ENCODE peak calls at places on chromosomes 5 and 9, in four cellular contexts. One of them, this sample, is unnamed.

GRCh38 chr5:88665750-88666215 is 217.2 kb downstream of the MEF2C start:
- DNase-seq in endothelial cell of umbilical vein: no peak
- DNase-seq in A549: no peak
- DNase-seq in HepG2: no peak
- DNase-seq in this sample: peak

GRCh38 chr5:40871177-40871576 is 30.0 kb downstream of the CARD6 start:
- DNase-seq in A549: no peak
- DNase-seq in endothelial cell of umbilical vein: no peak
- DNase-seq in HepG2: no peak
- DNase-seq in this sample: no peak

GRCh38 chr5:124677376-124677998 is 69.0 kb downstream of the ZNF608 start:
- DNase-seq in endothelial cell of umbilical vein: peak
- DNase-seq in A549: no peak
- DNase-seq in HepG2: no peak
- DNase-seq in this sample: no peak

GRCh38 chr9:27784999-27785713 is 211.9 kb upstream of the C9orf72 start:
- DNase-seq in endothelial cell of umbilical vein: no peak
- DNase-seq in HepG2: no peak
- DNase-seq in A549: no peak
- DNase-seq in this sample: no peak

GRCh38 chr5:43110606-43111170 is 10.0 kb upstream of the ZNF131 start:
- DNase-seq in HepG2: peak
- DNase-seq in endothelial cell of umbilical vein: no peak
- DNase-seq in A549: peak
- DNase-seq in this sample: no peak

GRCh38 chr5:151758141-151758429 is 346 bp downstream of the ATOX1 start:
- DNase-seq in endothelial cell of umbilical vein: no peak
- DNase-seq in HepG2: no peak
- DNase-seq in A549: no peak
- DNase-seq in this sample: no peak

GRCh38 chr9:80555782-80556325 is 984.1 kb downstream of the TLE4 start:
- DNase-seq in A549: no peak
- DNase-seq in endothelial cell of umbilical vein: no peak
- DNase-seq in HepG2: no peak
- DNase-seq in this sample: no peak

GRCh38 chr5:180825768-180826525 is 23.3 kb upstream of the MGAT1 start:
- DNase-seq in HepG2: peak
- DNase-seq in endothelial cell of umbilical vein: peak
- DNase-seq in A549: no peak
- DNase-seq in this sample: no peak

GRCh38 chr5:8923516-8923915 is 622.4 kb downstream of the SEMA5A start:
- DNase-seq in A549: no peak
- DNase-seq in HepG2: no peak
- DNase-seq in endothelial cell of umbilical vein: no peak
- DNase-seq in this sample: no peak

GRCh38 chr9:82540175-82540574 is 522.8 kb downstream of the RASEF start:
- DNase-seq in HepG2: no peak
- DNase-seq in A549: no peak
- DNase-seq in endothelial cell of umbilical vein: no peak
- DNase-seq in this sample: no peak

GRCh38 chr9:124045076-124045829 is 33.7 kb downstream of the LHX2 start:
- DNase-seq in HepG2: no peak
- DNase-seq in endothelial cell of umbilical vein: peak
- DNase-seq in A549: no peak
- DNase-seq in this sample: peak

GRCh38 chr9:70165006-70165602 is 93.7 kb upstream of the SMC5 start:
- DNase-seq in endothelial cell of umbilical vein: no peak
- DNase-seq in A549: no peak
- DNase-seq in HepG2: no peak
- DNase-seq in this sample: no peak

GRCh38 chr5:159883522-159883950 is 32.7 kb upstream of the ADRA1B start:
- DNase-seq in endothelial cell of umbilical vein: no peak
- DNase-seq in A549: no peak
- DNase-seq in HepG2: no peak
- DNase-seq in this sample: no peak

GRCh38 chr5:105903069-105903468 is 1767.7 kb downstream of the EFNA5 start:
- DNase-seq in endothelial cell of umbilical vein: no peak
- DNase-seq in A549: no peak
- DNase-seq in HepG2: no peak
- DNase-seq in this sample: no peak

GRCh38 chr5:1246711-1247431 is 21.7 kb downstream of the SLC6A18 start:
- DNase-seq in HepG2: peak
- DNase-seq in A549: peak
- DNase-seq in endothelial cell of umbilical vein: peak
- DNase-seq in this sample: peak

GRCh38 chr5:98110270-98110669 is 663.2 kb upstream of the RGMB start:
- DNase-seq in endothelial cell of umbilical vein: peak
- DNase-seq in A549: no peak
- DNase-seq in HepG2: no peak
- DNase-seq in this sample: no peak

GRCh38 chr5:142175461-142176142 is 67.0 kb downstream of the NDFIP1 start:
- DNase-seq in A549: no peak
- DNase-seq in endothelial cell of umbilical vein: no peak
- DNase-seq in HepG2: no peak
- DNase-seq in this sample: no peak

GRCh38 chr5:88729476-88730182 is 153.4 kb downstream of the MEF2C start:
- DNase-seq in HepG2: peak
- DNase-seq in endothelial cell of umbilical vein: peak
- DNase-seq in A549: peak
- DNase-seq in this sample: peak

GRCh38 chr9:112032733-112033132 is 136.1 kb downstream of the UGCG start:
- DNase-seq in A549: no peak
- DNase-seq in endothelial cell of umbilical vein: no peak
- DNase-seq in HepG2: no peak
- DNase-seq in this sample: no peak

GRCh38 chr9:122261469-122261881 is 3.2 kb downstream of the RBM18 start:
- DNase-seq in HepG2: peak
- DNase-seq in A549: peak
- DNase-seq in endothelial cell of umbilical vein: peak
- DNase-seq in this sample: peak

GRCh38 chr5:68740204-68740910 is 353.5 kb upstream of the SLC30A5 start:
- DNase-seq in HepG2: no peak
- DNase-seq in endothelial cell of umbilical vein: no peak
- DNase-seq in A549: no peak
- DNase-seq in this sample: peak

GRCh38 chr9:108963459-108964143 is 29.4 kb downstream of the ABITRAM start:
- DNase-seq in endothelial cell of umbilical vein: peak
- DNase-seq in A549: no peak
- DNase-seq in HepG2: no peak
- DNase-seq in this sample: no peak

GRCh38 chr5:103436661-103437060 is 125.9 kb downstream of the NUDT12 start:
- DNase-seq in endothelial cell of umbilical vein: no peak
- DNase-seq in HepG2: no peak
- DNase-seq in A549: no peak
- DNase-seq in this sample: no peak

GRCh38 chr5:51652980-51653379 is 269.7 kb downstream of the ISL1 start:
- DNase-seq in endothelial cell of umbilical vein: peak
- DNase-seq in A549: no peak
- DNase-seq in HepG2: no peak
- DNase-seq in this sample: no peak

GRCh38 chr5:51646482-51646881 is 263.2 kb downstream of the ISL1 start:
- DNase-seq in A549: no peak
- DNase-seq in endothelial cell of umbilical vein: no peak
- DNase-seq in HepG2: no peak
- DNase-seq in this sample: no peak

GRCh38 chr5:51650824-51651223 is 267.6 kb downstream of the ISL1 start:
- DNase-seq in A549: no peak
- DNase-seq in endothelial cell of umbilical vein: peak
- DNase-seq in HepG2: no peak
- DNase-seq in this sample: no peak

GRCh38 chr5:51651889-51652288 is 268.6 kb downstream of the ISL1 start:
- DNase-seq in A549: no peak
- DNase-seq in HepG2: no peak
- DNase-seq in endothelial cell of umbilical vein: peak
- DNase-seq in this sample: no peak

DNA sequence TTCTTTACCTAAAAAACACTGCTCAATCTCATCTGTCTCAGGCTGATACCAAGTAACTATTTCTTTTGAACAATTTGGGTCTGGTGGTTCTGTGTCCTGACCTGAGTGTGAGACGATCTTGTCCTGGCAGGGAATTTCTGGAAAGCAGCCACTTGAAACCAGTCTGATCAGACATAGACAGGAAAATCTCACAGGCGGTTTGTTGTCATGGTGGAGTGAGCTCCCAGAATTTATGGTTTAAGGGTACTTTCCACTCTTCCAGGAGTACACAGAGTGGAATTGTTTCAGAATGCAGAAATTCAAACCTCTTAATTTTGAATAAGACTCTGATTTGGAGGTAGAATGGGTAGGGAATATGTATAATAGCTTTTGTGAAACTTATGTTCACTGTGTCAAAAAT is 268.2 kb downstream of the ISL1 start:
- DNase-seq in HepG2: no peak
- DNase-seq in A549: no peak
- DNase-seq in endothelial cell of umbilical vein: peak
- DNase-seq in this sample: no peak
- TF ChIP-seq MYC in HepG2: no peak
- TF ChIP-seq MYC in A549: no peak
- TF ChIP-seq MYC in endothelial cell of umbilical vein: no peak
- TF ChIP-seq MYC in this sample: no peak

DNA sequence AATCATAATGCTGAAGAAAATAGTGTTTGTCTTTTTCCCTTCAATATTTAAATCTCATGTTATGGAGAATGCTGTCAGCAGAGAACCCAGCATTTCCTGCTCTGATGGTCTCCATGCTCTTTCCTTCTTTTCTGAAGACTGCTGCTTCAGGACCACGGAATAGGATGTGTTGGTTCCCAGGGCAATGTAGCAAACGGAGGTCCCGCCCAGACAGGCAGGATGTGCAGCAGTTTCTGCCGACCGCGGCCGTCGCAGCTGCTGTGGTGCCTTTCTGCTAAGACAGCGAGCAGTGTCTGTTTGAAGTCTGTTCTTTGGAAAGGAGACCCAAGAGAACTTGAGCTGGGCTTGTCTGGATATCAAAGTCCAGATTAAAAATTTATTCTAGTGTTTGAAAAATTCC is 654.3 kb downstream of the CCDC171 start:
- DNase-seq in HepG2: no peak
- DNase-seq in endothelial cell of umbilical vein: peak
- DNase-seq in A549: no peak
- DNase-seq in this sample: peak
- TF ChIP-seq POLR2A in HepG2: no peak
- TF ChIP-seq POLR2A in endothelial cell of umbilical vein: no peak
- TF ChIP-seq POLR2A in A549: no peak
- TF ChIP-seq POLR2A in this sample: no peak

GRCh38 chr5:31626604-31627234 is 12.2 kb upstream of the PDZD2 start:
- DNase-seq in endothelial cell of umbilical vein: no peak
- DNase-seq in A549: no peak
- DNase-seq in HepG2: no peak
- DNase-seq in this sample: no peak

GRCh38 chr5:31630931-31631330 is 8.0 kb upstream of the PDZD2 start:
- DNase-seq in endothelial cell of umbilical vein: no peak
- DNase-seq in HepG2: no peak
- DNase-seq in A549: no peak
- DNase-seq in this sample: no peak

GRCh38 chr5:31625394-31625793 is 13.5 kb upstream of the PDZD2 start:
- DNase-seq in A549: no peak
- DNase-seq in HepG2: no peak
- DNase-seq in endothelial cell of umbilical vein: no peak
- DNase-seq in this sample: no peak

GRCh38 chr5:31623249-31623648 is 15.7 kb upstream of the PDZD2 start:
- DNase-seq in endothelial cell of umbilical vein: no peak
- DNase-seq in A549: no peak
- DNase-seq in HepG2: no peak
- DNase-seq in this sample: no peak

DNA sequence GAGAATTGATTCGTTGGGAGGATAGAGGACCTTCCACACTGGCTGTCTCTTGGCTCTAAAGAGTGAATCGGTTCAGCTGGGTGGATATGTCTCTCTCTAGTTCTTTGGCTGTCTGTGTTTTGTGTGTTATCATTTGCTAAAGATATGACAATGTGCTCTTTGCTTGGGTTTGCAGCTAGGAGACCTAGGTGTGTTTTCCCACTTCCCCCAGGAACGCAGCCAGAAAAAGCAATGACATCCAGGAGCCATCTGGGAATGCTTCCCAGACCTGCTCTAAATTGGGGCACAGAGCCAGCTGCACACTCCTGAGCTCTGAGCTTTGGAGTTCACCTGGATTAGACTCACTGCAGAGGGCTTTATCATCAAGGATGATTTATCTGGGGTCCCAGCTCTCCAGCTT is 12.8 kb upstream of the PDZD2 start:
- DNase-seq in endothelial cell of umbilical vein: no peak
- DNase-seq in HepG2: no peak
- DNase-seq in A549: no peak
- DNase-seq in this sample: no peak
- TF ChIP-seq MYC in endothelial cell of umbilical vein: no peak
- TF ChIP-seq MYC in HepG2: no peak
- TF ChIP-seq MYC in A549: no peak
- TF ChIP-seq MYC in this sample: no peak

GRCh38 chr9:72474676-72475075 is 46.7 kb upstream of the TMC1 start:
- DNase-seq in A549: no peak
- DNase-seq in endothelial cell of umbilical vein: no peak
- DNase-seq in HepG2: no peak
- DNase-seq in this sample: no peak
- TF ChIP-seq POLR2A in A549: no peak
- TF ChIP-seq POLR2A in endothelial cell of umbilical vein: no peak
- TF ChIP-seq POLR2A in HepG2: no peak
- TF ChIP-seq POLR2A in this sample: no peak

GRCh38 chr9:133527444-133527920 is 2.7 kb upstream of the MYMK start:
- DNase-seq in A549: no peak
- DNase-seq in HepG2: no peak
- DNase-seq in endothelial cell of umbilical vein: no peak
- DNase-seq in this sample: no peak
- TF ChIP-seq MYC in A549: no peak
- TF ChIP-seq MYC in HepG2: no peak
- TF ChIP-seq MYC in endothelial cell of umbilical vein: no peak
- TF ChIP-seq MYC in this sample: no peak

GRCh38 chr5:96649251-96649937 is 12.8 kb upstream of the CAST start:
- DNase-seq in A549: no peak
- DNase-seq in HepG2: peak
- DNase-seq in endothelial cell of umbilical vein: no peak
- DNase-seq in this sample: no peak
- TF ChIP-seq POLR2A in A549: no peak
- TF ChIP-seq POLR2A in HepG2: no peak
- TF ChIP-seq POLR2A in endothelial cell of umbilical vein: no peak
- TF ChIP-seq POLR2A in this sample: no peak

DNA sequence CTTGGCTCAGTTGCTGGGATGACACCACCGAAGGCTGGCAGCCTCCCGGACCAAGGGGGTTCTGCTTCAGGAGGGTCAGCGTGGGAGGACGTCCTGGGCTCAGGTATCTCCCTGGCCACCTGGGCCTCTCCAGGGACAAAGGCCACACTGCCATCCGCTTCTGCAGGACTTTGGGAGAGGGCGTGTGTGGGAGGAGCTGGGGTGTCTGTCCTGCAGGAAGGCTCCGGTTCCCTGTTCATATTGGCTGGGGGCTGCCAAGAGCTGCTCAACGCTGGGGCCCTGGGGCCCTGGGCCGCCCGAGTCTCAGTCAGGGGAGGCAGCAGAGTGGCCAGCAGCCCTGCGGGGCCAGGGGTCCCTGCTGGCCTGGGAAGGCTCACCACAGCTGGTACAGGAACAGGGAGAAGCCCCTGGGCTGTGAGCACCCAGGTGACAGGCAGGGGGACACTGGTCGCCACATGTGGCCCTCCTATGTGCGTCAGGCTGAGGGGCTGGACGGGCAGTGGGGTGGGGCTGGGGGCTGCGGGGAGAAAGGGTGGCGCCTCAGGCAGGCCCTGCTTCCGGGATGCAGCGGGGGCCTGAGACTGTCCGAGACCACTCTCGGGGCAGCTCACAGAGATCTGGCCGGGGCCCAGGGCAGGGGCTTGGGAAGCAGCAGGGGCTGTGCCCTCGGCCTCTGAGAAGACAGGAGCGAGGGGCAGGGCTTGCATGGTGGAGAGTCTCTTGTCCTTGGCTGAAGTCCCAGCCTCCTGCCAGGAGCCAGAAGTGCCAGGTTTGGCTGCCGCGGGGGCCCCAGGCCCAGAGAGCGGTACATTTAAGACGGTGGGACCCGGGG is 4.9 kb upstream of the CARD9 start:
- DNase-seq in HepG2: no peak
- DNase-seq in endothelial cell of umbilical vein: no peak
- DNase-seq in A549: no peak
- DNase-seq in this sample: peak
- TF ChIP-seq MYC in HepG2: no peak
- TF ChIP-seq MYC in endothelial cell of umbilical vein: no peak
- TF ChIP-seq MYC in A549: no peak
- TF ChIP-seq MYC in this sample: no peak

This sample was measured in NB4.